ENCODE peak calls at places on chromosomes 7 and 10, in five cellular contexts. W, B, Z, A and D are unnamed samples.

GRCh38 chr10:73262105-73262730 is 9.8 kb upstream of the MRPS16 start:
- DNase-seq in W (no peak), B (peak; percentile 63), Z (no peak), A (peak; percentile 92), D (no peak)

GRCh38 chr10:47331491-47331890 is 9.2 kb downstream of the GDF2 start:
- DNase-seq in W (no peak), B (no peak), Z (no peak), A (no peak), D (no peak)

GRCh38 chr7:142519077-142519789 is 230.0 kb upstream of the PRSS1 start:
- DNase-seq in W (no peak), B (no peak), Z (no peak), A (no peak), D (no peak)

GRCh38 chr7:26658698-26659084 is 205.7 kb downstream of the SKAP2 start:
- DNase-seq in W (no peak), B (no peak), Z (no peak), A (no peak), D (no peak)

GRCh38 chr7:37182011-37182478 is 266.6 kb downstream of the ELMO1 start:
- DNase-seq in W (peak; percentile 73), B (peak; percentile 62), Z (peak; percentile 83), A (peak; percentile 73), D (peak; percentile 87)

GRCh38 chr10:119608316-119609155 is 11.8 kb upstream of the TIAL1 start:
- DNase-seq in W (no peak), B (no peak), Z (peak; percentile 53), A (peak; percentile 57), D (no peak)

GRCh38 chr10:74047304-74047703 is 49.4 kb downstream of the VCL start:
- DNase-seq in W (no peak), B (no peak), Z (no peak), A (peak; percentile 38), D (no peak)

GRCh38 chr10:70597856-70598815 is 4.4 kb downstream of the PRF1 start:
- DNase-seq in W (no peak), B (no peak), Z (no peak), A (no peak), D (peak; percentile 18)

GRCh38 chr10:133616371-133617130 is 10.0 kb downstream of the FRG2B start:
- DNase-seq in W (no peak), B (no peak), Z (no peak), A (no peak), D (no peak)

GRCh38 chr7:51182767-51183166 is 133.8 kb downstream of the COBL start:
- DNase-seq in W (no peak), B (no peak), Z (no peak), A (no peak), D (no peak)

GRCh38 chr7:122550545-122550944 is 148.4 kb downstream of the RNF133 start:
- DNase-seq in W (no peak), B (no peak), Z (no peak), A (peak; percentile 21), D (no peak)

GRCh38 chr7:148334959-148335577 is 255.5 kb upstream of the C7orf33 start:
- DNase-seq in W (no peak), B (no peak), Z (no peak), A (peak; percentile 96), D (no peak)

GRCh38 chr7:115585015-115585655 is 445.4 kb downstream of the TFEC start:
- DNase-seq in W (no peak), B (no peak), Z (no peak), A (peak; percentile 62), D (no peak)

GRCh38 chr7:36151921-36152755 is 916 bp upstream of the EEPD1 start:
- DNase-seq in W (no peak), B (no peak), Z (no peak), A (no peak), D (no peak)

GRCh38 chr7:111927383-111928019 is 278.7 kb downstream of the DOCK4 start:
- DNase-seq in W (no peak), B (no peak), Z (no peak), A (no peak), D (no peak)

GRCh38 chr10:110870823-110871235 is 899 bp upstream of the PDCD4 start:
- DNase-seq in W (no peak), B (no peak), Z (no peak), A (no peak), D (peak; percentile 22)

GRCh38 chr7:82442492-82443043 is 1.0 kb downstream of the CACNA2D1 start:
- DNase-seq in W (no peak), B (no peak), Z (peak; percentile 5), A (no peak), D (no peak)

GRCh38 chr7:151411551-151411950 is 1.7 kb upstream of the WDR86 start:
- DNase-seq in W (no peak), B (no peak), Z (no peak), A (peak; percentile 9), D (no peak)

GRCh38 chr10:48749254-48749787 is 64.6 kb downstream of the WDFY4 start:
- DNase-seq in W (no peak), B (no peak), Z (no peak), A (no peak), D (peak; percentile 5)

GRCh38 chr7:45651540-45651939 is 77.4 kb downstream of the ADCY1 start:
- DNase-seq in W (no peak), B (no peak), Z (no peak), A (no peak), D (no peak)

GRCh38 chr10:91088300-91089140 is 131.9 kb upstream of the PCGF5 start:
- DNase-seq in W (no peak), B (peak; percentile 20), Z (no peak), A (peak; percentile 14), D (no peak)

GRCh38 chr7:111903016-111903415 is 303.2 kb downstream of the DOCK4 start:
- DNase-seq in W (no peak), B (no peak), Z (no peak), A (no peak), D (no peak)

GRCh38 chr7:24885305-24885704 is 94.7 kb downstream of the OSBPL3 start:
- DNase-seq in W (no peak), B (no peak), Z (no peak), A (no peak), D (no peak)

GRCh38 chr10:2244476-2244875 is 507.2 kb upstream of the ADARB2 start:
- DNase-seq in W (no peak), B (no peak), Z (no peak), A (peak; percentile 11), D (no peak)

GRCh38 chr7:155551785-155552611 is 5.6 kb upstream of the CNPY1 start:
- DNase-seq in W (no peak), B (no peak), Z (no peak), A (no peak), D (no peak)

GRCh38 chr7:140317999-140318398 is 80.3 kb downstream of the SLC37A3 start:
- DNase-seq in W (no peak), B (no peak), Z (no peak), A (no peak), D (no peak)

GRCh38 chr10:30447125-30447799 is 13.3 kb downstream of the MAP3K8 start:
- DNase-seq in W (no peak), B (no peak), Z (peak; percentile 14), A (peak; percentile 17), D (no peak)

GRCh38 chr7:57876-58275 is 134.5 kb upstream of the FAM20C start:
- DNase-seq in W (no peak), B (no peak), Z (no peak), A (no peak), D (no peak)

GRCh38 chr7:107169120-107170050 is 582 bp downstream of the HBP1 start:
- DNase-seq in W (peak; percentile 74), B (peak; percentile 84), Z (peak; percentile 92), A (peak; percentile 94), D (peak; percentile 91)

GRCh38 chr7:112162161-112163020 is 43.8 kb downstream of the DOCK4 start:
- DNase-seq in W (no peak), B (peak; percentile 10), Z (no peak), A (peak; percentile 97), D (no peak)